ENCODE peak calls at places on chromosomes 4 and X, in six cellular contexts. One of them, this sample, is unnamed.

GRCh38 chrX:40552768-40553167 is 28.0 kb upstream of the ATP6AP2 start:
- DNase-seq in naive thymus-derived CD8-positive, alpha-beta T cell: no peak
- DNase-seq in activated T-cell treated with anti-CD3 and anti-CD28 coated beads, Interleukin-2, amount 50 U/mL, for 72 hours: no peak
- DNase-seq in BJ: no peak
- DNase-seq in effector memory CD4-positive, alpha-beta T cell: no peak
- DNase-seq in activated T-helper 1 cell treated with anti-CD3 and anti-CD28 coated beads, Interleukin-2, amount 50 U/mL, for 16 hours: no peak
- DNase-seq in this sample: no peak

GRCh38 chrX:33149085-33149484 is 62.3 kb downstream of the DMD start:
- DNase-seq in naive thymus-derived CD8-positive, alpha-beta T cell: no peak
- DNase-seq in activated T-cell treated with anti-CD3 and anti-CD28 coated beads, Interleukin-2, amount 50 U/mL, for 72 hours: no peak
- DNase-seq in BJ: no peak
- DNase-seq in effector memory CD4-positive, alpha-beta T cell: no peak
- DNase-seq in activated T-helper 1 cell treated with anti-CD3 and anti-CD28 coated beads, Interleukin-2, amount 50 U/mL, for 16 hours: no peak
- DNase-seq in this sample: no peak

GRCh38 chrX:136157187-136157586 is 9.9 kb downstream of the FHL1 start:
- DNase-seq in naive thymus-derived CD8-positive, alpha-beta T cell: no peak
- DNase-seq in activated T-cell treated with anti-CD3 and anti-CD28 coated beads, Interleukin-2, amount 50 U/mL, for 72 hours: no peak
- DNase-seq in BJ: no peak
- DNase-seq in effector memory CD4-positive, alpha-beta T cell: no peak
- DNase-seq in activated T-helper 1 cell treated with anti-CD3 and anti-CD28 coated beads, Interleukin-2, amount 50 U/mL, for 16 hours: no peak
- DNase-seq in this sample: no peak

GRCh38 chr4:169485791-169486742 is 126.3 kb downstream of the NEK1 start:
- DNase-seq in naive thymus-derived CD8-positive, alpha-beta T cell: no peak
- DNase-seq in activated T-cell treated with anti-CD3 and anti-CD28 coated beads, Interleukin-2, amount 50 U/mL, for 72 hours: peak
- DNase-seq in BJ: peak
- DNase-seq in effector memory CD4-positive, alpha-beta T cell: no peak
- DNase-seq in activated T-helper 1 cell treated with anti-CD3 and anti-CD28 coated beads, Interleukin-2, amount 50 U/mL, for 16 hours: no peak
- DNase-seq in this sample: no peak

GRCh38 chr4:47642985-47643745 is 158.1 kb downstream of the ATP10D start:
- DNase-seq in naive thymus-derived CD8-positive, alpha-beta T cell: no peak
- DNase-seq in activated T-cell treated with anti-CD3 and anti-CD28 coated beads, Interleukin-2, amount 50 U/mL, for 72 hours: no peak
- DNase-seq in BJ: no peak
- DNase-seq in effector memory CD4-positive, alpha-beta T cell: no peak
- DNase-seq in activated T-helper 1 cell treated with anti-CD3 and anti-CD28 coated beads, Interleukin-2, amount 50 U/mL, for 16 hours: no peak
- DNase-seq in this sample: no peak

GRCh38 chr4:173448919-173449641 is 50.2 kb upstream of the SCRG1 start:
- DNase-seq in naive thymus-derived CD8-positive, alpha-beta T cell: no peak
- DNase-seq in activated T-cell treated with anti-CD3 and anti-CD28 coated beads, Interleukin-2, amount 50 U/mL, for 72 hours: no peak
- DNase-seq in BJ: no peak
- DNase-seq in effector memory CD4-positive, alpha-beta T cell: no peak
- DNase-seq in activated T-helper 1 cell treated with anti-CD3 and anti-CD28 coated beads, Interleukin-2, amount 50 U/mL, for 16 hours: no peak
- DNase-seq in this sample: no peak

GRCh38 chrX:10615931-10616780 is 4.2 kb downstream of the MID1 start:
- DNase-seq in naive thymus-derived CD8-positive, alpha-beta T cell: no peak
- DNase-seq in activated T-cell treated with anti-CD3 and anti-CD28 coated beads, Interleukin-2, amount 50 U/mL, for 72 hours: peak
- DNase-seq in BJ: peak
- DNase-seq in effector memory CD4-positive, alpha-beta T cell: no peak
- DNase-seq in activated T-helper 1 cell treated with anti-CD3 and anti-CD28 coated beads, Interleukin-2, amount 50 U/mL, for 16 hours: no peak
- DNase-seq in this sample: peak

GRCh38 chr4:183343730-183344129 is 21.5 kb upstream of the CLDN24 start:
- DNase-seq in naive thymus-derived CD8-positive, alpha-beta T cell: no peak
- DNase-seq in activated T-cell treated with anti-CD3 and anti-CD28 coated beads, Interleukin-2, amount 50 U/mL, for 72 hours: no peak
- DNase-seq in BJ: no peak
- DNase-seq in effector memory CD4-positive, alpha-beta T cell: no peak
- DNase-seq in activated T-helper 1 cell treated with anti-CD3 and anti-CD28 coated beads, Interleukin-2, amount 50 U/mL, for 16 hours: no peak
- DNase-seq in this sample: no peak

GRCh38 chrX:155022587-155022986 is at the start of gene F8:
- DNase-seq in naive thymus-derived CD8-positive, alpha-beta T cell: no peak
- DNase-seq in activated T-cell treated with anti-CD3 and anti-CD28 coated beads, Interleukin-2, amount 50 U/mL, for 72 hours: no peak
- DNase-seq in BJ: no peak
- DNase-seq in effector memory CD4-positive, alpha-beta T cell: no peak
- DNase-seq in activated T-helper 1 cell treated with anti-CD3 and anti-CD28 coated beads, Interleukin-2, amount 50 U/mL, for 16 hours: no peak
- DNase-seq in this sample: no peak

GRCh38 chr4:144355809-144356757 is 215.6 kb upstream of the GYPA start:
- DNase-seq in naive thymus-derived CD8-positive, alpha-beta T cell: no peak
- DNase-seq in activated T-cell treated with anti-CD3 and anti-CD28 coated beads, Interleukin-2, amount 50 U/mL, for 72 hours: peak
- DNase-seq in BJ: peak
- DNase-seq in effector memory CD4-positive, alpha-beta T cell: no peak
- DNase-seq in activated T-helper 1 cell treated with anti-CD3 and anti-CD28 coated beads, Interleukin-2, amount 50 U/mL, for 16 hours: no peak
- DNase-seq in this sample: no peak

GRCh38 chrX:53184836-53185235 is 40.2 kb downstream of the KDM5C start:
- DNase-seq in naive thymus-derived CD8-positive, alpha-beta T cell: no peak
- DNase-seq in activated T-cell treated with anti-CD3 and anti-CD28 coated beads, Interleukin-2, amount 50 U/mL, for 72 hours: no peak
- DNase-seq in BJ: peak
- DNase-seq in effector memory CD4-positive, alpha-beta T cell: no peak
- DNase-seq in activated T-helper 1 cell treated with anti-CD3 and anti-CD28 coated beads, Interleukin-2, amount 50 U/mL, for 16 hours: no peak
- DNase-seq in this sample: no peak

GRCh38 chrX:19924285-19924684 is 36.9 kb upstream of the SH3KBP1 start:
- DNase-seq in naive thymus-derived CD8-positive, alpha-beta T cell: no peak
- DNase-seq in activated T-cell treated with anti-CD3 and anti-CD28 coated beads, Interleukin-2, amount 50 U/mL, for 72 hours: no peak
- DNase-seq in BJ: no peak
- DNase-seq in effector memory CD4-positive, alpha-beta T cell: no peak
- DNase-seq in activated T-helper 1 cell treated with anti-CD3 and anti-CD28 coated beads, Interleukin-2, amount 50 U/mL, for 16 hours: no peak
- DNase-seq in this sample: no peak

GRCh38 chr4:148116264-148116663 is 325.9 kb downstream of the NR3C2 start:
- DNase-seq in naive thymus-derived CD8-positive, alpha-beta T cell: no peak
- DNase-seq in activated T-cell treated with anti-CD3 and anti-CD28 coated beads, Interleukin-2, amount 50 U/mL, for 72 hours: no peak
- DNase-seq in BJ: peak
- DNase-seq in effector memory CD4-positive, alpha-beta T cell: no peak
- DNase-seq in activated T-helper 1 cell treated with anti-CD3 and anti-CD28 coated beads, Interleukin-2, amount 50 U/mL, for 16 hours: no peak
- DNase-seq in this sample: no peak

GRCh38 chr4:81751531-81752291 is 280.0 kb upstream of the RASGEF1B start:
- DNase-seq in naive thymus-derived CD8-positive, alpha-beta T cell: no peak
- DNase-seq in activated T-cell treated with anti-CD3 and anti-CD28 coated beads, Interleukin-2, amount 50 U/mL, for 72 hours: no peak
- DNase-seq in BJ: no peak
- DNase-seq in effector memory CD4-positive, alpha-beta T cell: no peak
- DNase-seq in activated T-helper 1 cell treated with anti-CD3 and anti-CD28 coated beads, Interleukin-2, amount 50 U/mL, for 16 hours: no peak
- DNase-seq in this sample: no peak

GRCh38 chrX:108022491-108023089 is 22.3 kb upstream of the VSIG1 start:
- DNase-seq in naive thymus-derived CD8-positive, alpha-beta T cell: no peak
- DNase-seq in activated T-cell treated with anti-CD3 and anti-CD28 coated beads, Interleukin-2, amount 50 U/mL, for 72 hours: peak
- DNase-seq in BJ: no peak
- DNase-seq in effector memory CD4-positive, alpha-beta T cell: no peak
- DNase-seq in activated T-helper 1 cell treated with anti-CD3 and anti-CD28 coated beads, Interleukin-2, amount 50 U/mL, for 16 hours: no peak
- DNase-seq in this sample: no peak

GRCh38 chr4:10891866-10892265 is 207.3 kb upstream of the CLNK start:
- DNase-seq in naive thymus-derived CD8-positive, alpha-beta T cell: no peak
- DNase-seq in activated T-cell treated with anti-CD3 and anti-CD28 coated beads, Interleukin-2, amount 50 U/mL, for 72 hours: no peak
- DNase-seq in BJ: no peak
- DNase-seq in effector memory CD4-positive, alpha-beta T cell: no peak
- DNase-seq in activated T-helper 1 cell treated with anti-CD3 and anti-CD28 coated beads, Interleukin-2, amount 50 U/mL, for 16 hours: no peak
- DNase-seq in this sample: no peak

GRCh38 chrX:68183612-68184214 is 249.6 kb downstream of the OPHN1 start:
- DNase-seq in naive thymus-derived CD8-positive, alpha-beta T cell: no peak
- DNase-seq in activated T-cell treated with anti-CD3 and anti-CD28 coated beads, Interleukin-2, amount 50 U/mL, for 72 hours: peak
- DNase-seq in BJ: no peak
- DNase-seq in effector memory CD4-positive, alpha-beta T cell: no peak
- DNase-seq in activated T-helper 1 cell treated with anti-CD3 and anti-CD28 coated beads, Interleukin-2, amount 50 U/mL, for 16 hours: no peak
- DNase-seq in this sample: no peak

GRCh38 chrX:49072712-49073095 is 1.1 kb downstream of the PRAF2 start:
- DNase-seq in naive thymus-derived CD8-positive, alpha-beta T cell: no peak
- DNase-seq in activated T-cell treated with anti-CD3 and anti-CD28 coated beads, Interleukin-2, amount 50 U/mL, for 72 hours: no peak
- DNase-seq in BJ: no peak
- DNase-seq in effector memory CD4-positive, alpha-beta T cell: no peak
- DNase-seq in activated T-helper 1 cell treated with anti-CD3 and anti-CD28 coated beads, Interleukin-2, amount 50 U/mL, for 16 hours: no peak
- DNase-seq in this sample: no peak

GRCh38 chrX:28347526-28347925 is 239.7 kb upstream of the IL1RAPL1 start:
- DNase-seq in naive thymus-derived CD8-positive, alpha-beta T cell: no peak
- DNase-seq in activated T-cell treated with anti-CD3 and anti-CD28 coated beads, Interleukin-2, amount 50 U/mL, for 72 hours: no peak
- DNase-seq in BJ: no peak
- DNase-seq in effector memory CD4-positive, alpha-beta T cell: no peak
- DNase-seq in activated T-helper 1 cell treated with anti-CD3 and anti-CD28 coated beads, Interleukin-2, amount 50 U/mL, for 16 hours: no peak
- DNase-seq in this sample: no peak

GRCh38 chr4:168540865-168541607 is 44.2 kb downstream of the PALLD start:
- DNase-seq in naive thymus-derived CD8-positive, alpha-beta T cell: no peak
- DNase-seq in activated T-cell treated with anti-CD3 and anti-CD28 coated beads, Interleukin-2, amount 50 U/mL, for 72 hours: no peak
- DNase-seq in BJ: no peak
- DNase-seq in effector memory CD4-positive, alpha-beta T cell: no peak
- DNase-seq in activated T-helper 1 cell treated with anti-CD3 and anti-CD28 coated beads, Interleukin-2, amount 50 U/mL, for 16 hours: no peak
- DNase-seq in this sample: no peak

GRCh38 chr4:158016511-158016910 is 156.3 kb downstream of the GASK1B start:
- DNase-seq in naive thymus-derived CD8-positive, alpha-beta T cell: no peak
- DNase-seq in activated T-cell treated with anti-CD3 and anti-CD28 coated beads, Interleukin-2, amount 50 U/mL, for 72 hours: no peak
- DNase-seq in BJ: no peak
- DNase-seq in effector memory CD4-positive, alpha-beta T cell: no peak
- DNase-seq in activated T-helper 1 cell treated with anti-CD3 and anti-CD28 coated beads, Interleukin-2, amount 50 U/mL, for 16 hours: no peak
- DNase-seq in this sample: no peak

GRCh38 chr4:22348410-22348809 is 167.5 kb downstream of the ADGRA3 start:
- DNase-seq in naive thymus-derived CD8-positive, alpha-beta T cell: no peak
- DNase-seq in activated T-cell treated with anti-CD3 and anti-CD28 coated beads, Interleukin-2, amount 50 U/mL, for 72 hours: no peak
- DNase-seq in BJ: peak
- DNase-seq in effector memory CD4-positive, alpha-beta T cell: no peak
- DNase-seq in activated T-helper 1 cell treated with anti-CD3 and anti-CD28 coated beads, Interleukin-2, amount 50 U/mL, for 16 hours: no peak
- DNase-seq in this sample: no peak

GRCh38 chr4:128521156-128521555 is 233.5 kb upstream of the PGRMC2 start:
- DNase-seq in naive thymus-derived CD8-positive, alpha-beta T cell: no peak
- DNase-seq in activated T-cell treated with anti-CD3 and anti-CD28 coated beads, Interleukin-2, amount 50 U/mL, for 72 hours: no peak
- DNase-seq in BJ: no peak
- DNase-seq in effector memory CD4-positive, alpha-beta T cell: no peak
- DNase-seq in activated T-helper 1 cell treated with anti-CD3 and anti-CD28 coated beads, Interleukin-2, amount 50 U/mL, for 16 hours: no peak
- DNase-seq in this sample: no peak

GRCh38 chr4:25345880-25346279 is 31.2 kb upstream of the ANAPC4 start:
- DNase-seq in naive thymus-derived CD8-positive, alpha-beta T cell: no peak
- DNase-seq in activated T-cell treated with anti-CD3 and anti-CD28 coated beads, Interleukin-2, amount 50 U/mL, for 72 hours: no peak
- DNase-seq in BJ: no peak
- DNase-seq in effector memory CD4-positive, alpha-beta T cell: no peak
- DNase-seq in activated T-helper 1 cell treated with anti-CD3 and anti-CD28 coated beads, Interleukin-2, amount 50 U/mL, for 16 hours: no peak
- DNase-seq in this sample: no peak

GRCh38 chrX:13093489-13094140 is 49.2 kb upstream of the FAM9C start:
- DNase-seq in naive thymus-derived CD8-positive, alpha-beta T cell: no peak
- DNase-seq in activated T-cell treated with anti-CD3 and anti-CD28 coated beads, Interleukin-2, amount 50 U/mL, for 72 hours: peak
- DNase-seq in BJ: no peak
- DNase-seq in effector memory CD4-positive, alpha-beta T cell: no peak
- DNase-seq in activated T-helper 1 cell treated with anti-CD3 and anti-CD28 coated beads, Interleukin-2, amount 50 U/mL, for 16 hours: no peak
- DNase-seq in this sample: no peak

GRCh38 chr4:27096142-27096824 is 235.6 kb downstream of the STIM2 start:
- DNase-seq in naive thymus-derived CD8-positive, alpha-beta T cell: no peak
- DNase-seq in activated T-cell treated with anti-CD3 and anti-CD28 coated beads, Interleukin-2, amount 50 U/mL, for 72 hours: no peak
- DNase-seq in BJ: no peak
- DNase-seq in effector memory CD4-positive, alpha-beta T cell: no peak
- DNase-seq in activated T-helper 1 cell treated with anti-CD3 and anti-CD28 coated beads, Interleukin-2, amount 50 U/mL, for 16 hours: no peak
- DNase-seq in this sample: no peak

GRCh38 chrX:69045616-69046345 is 119.5 kb downstream of the PJA1 start:
- DNase-seq in naive thymus-derived CD8-positive, alpha-beta T cell: no peak
- DNase-seq in activated T-cell treated with anti-CD3 and anti-CD28 coated beads, Interleukin-2, amount 50 U/mL, for 72 hours: no peak
- DNase-seq in BJ: no peak
- DNase-seq in effector memory CD4-positive, alpha-beta T cell: no peak
- DNase-seq in activated T-helper 1 cell treated with anti-CD3 and anti-CD28 coated beads, Interleukin-2, amount 50 U/mL, for 16 hours: no peak
- DNase-seq in this sample: peak

GRCh38 chrX:77493677-77494553 is 46.7 kb downstream of the FGF16 start:
- DNase-seq in naive thymus-derived CD8-positive, alpha-beta T cell: no peak
- DNase-seq in activated T-cell treated with anti-CD3 and anti-CD28 coated beads, Interleukin-2, amount 50 U/mL, for 72 hours: no peak
- DNase-seq in BJ: no peak
- DNase-seq in effector memory CD4-positive, alpha-beta T cell: no peak
- DNase-seq in activated T-helper 1 cell treated with anti-CD3 and anti-CD28 coated beads, Interleukin-2, amount 50 U/mL, for 16 hours: no peak
- DNase-seq in this sample: no peak

GRCh38 chrX:17655232-17656034 is 81.9 kb upstream of the SCML1 start:
- DNase-seq in naive thymus-derived CD8-positive, alpha-beta T cell: no peak
- DNase-seq in activated T-cell treated with anti-CD3 and anti-CD28 coated beads, Interleukin-2, amount 50 U/mL, for 72 hours: peak
- DNase-seq in BJ: no peak
- DNase-seq in effector memory CD4-positive, alpha-beta T cell: no peak
- DNase-seq in activated T-helper 1 cell treated with anti-CD3 and anti-CD28 coated beads, Interleukin-2, amount 50 U/mL, for 16 hours: no peak
- DNase-seq in this sample: no peak

GRCh38 chr4:94603170-94603747 is 151.5 kb downstream of the PDLIM5 start:
- DNase-seq in naive thymus-derived CD8-positive, alpha-beta T cell: no peak
- DNase-seq in activated T-cell treated with anti-CD3 and anti-CD28 coated beads, Interleukin-2, amount 50 U/mL, for 72 hours: no peak
- DNase-seq in BJ: no peak
- DNase-seq in effector memory CD4-positive, alpha-beta T cell: no peak
- DNase-seq in activated T-helper 1 cell treated with anti-CD3 and anti-CD28 coated beads, Interleukin-2, amount 50 U/mL, for 16 hours: no peak
- DNase-seq in this sample: no peak

GRCh38 chr4:5033266-5033945 is 14.1 kb upstream of the CYTL1 start:
- DNase-seq in naive thymus-derived CD8-positive, alpha-beta T cell: no peak
- DNase-seq in activated T-cell treated with anti-CD3 and anti-CD28 coated beads, Interleukin-2, amount 50 U/mL, for 72 hours: no peak
- DNase-seq in BJ: no peak
- DNase-seq in effector memory CD4-positive, alpha-beta T cell: no peak
- DNase-seq in activated T-helper 1 cell treated with anti-CD3 and anti-CD28 coated beads, Interleukin-2, amount 50 U/mL, for 16 hours: no peak
- DNase-seq in this sample: peak

GRCh38 chrX:23726196-23726595 is 16.9 kb downstream of the ACOT9 start:
- DNase-seq in naive thymus-derived CD8-positive, alpha-beta T cell: no peak
- DNase-seq in activated T-cell treated with anti-CD3 and anti-CD28 coated beads, Interleukin-2, amount 50 U/mL, for 72 hours: no peak
- DNase-seq in BJ: no peak
- DNase-seq in effector memory CD4-positive, alpha-beta T cell: no peak
- DNase-seq in activated T-helper 1 cell treated with anti-CD3 and anti-CD28 coated beads, Interleukin-2, amount 50 U/mL, for 16 hours: no peak
- DNase-seq in this sample: no peak